ENCODE peak calls at places on chromosomes 7 and 10, in six cellular contexts. F, Q, I, Y, U and X are unnamed samples. For H3K27me3 and H3K4me1, the result is how much of the 10 kb centered on the place peaks cover.

GRCh38 chr10:49625411-49625810 is 11.6 kb downstream of the CHAT start:
- DNase-seq in F (no peak), Q (no peak), I (peak), Y (no peak), U (no peak), X (peak)

GRCh38 chr7:31096198-31096881 is 44.2 kb downstream of the ADCYAP1R1 start:
- DNase-seq in F (no peak), Q (no peak), I (peak), Y (no peak), U (no peak), X (peak)

GRCh38 chr10:112115781-112116385 is 67.7 kb downstream of the GPAM start:
- DNase-seq in F (peak), Q (no peak), I (no peak), Y (no peak), U (no peak), X (no peak)

GRCh38 chr7:95367606-95368005 is 28.6 kb downstream of the PON3 start:
- DNase-seq in F (no peak), Q (no peak), I (no peak), Y (no peak), U (no peak), X (no peak)

GRCh38 chr7:24214670-24215069 is 69.3 kb upstream of the NPY start:
- DNase-seq in F (no peak), Q (no peak), I (no peak), Y (no peak), U (no peak), X (no peak)

GRCh38 chr7:142833174-142834027 is 21.5 kb upstream of the EPHB6 start:
- DNase-seq in F (no peak), Q (no peak), I (no peak), Y (no peak), U (no peak), X (no peak)

GRCh38 chr7:21771906-21772610 is 173.6 kb downstream of the CDCA7L start:
- DNase-seq in F (peak), Q (no peak), I (no peak), Y (no peak), U (no peak), X (no peak)

GRCh38 chr7:115962340-115962739 is 68.2 kb downstream of the TFEC start:
- DNase-seq in F (no peak), Q (no peak), I (no peak), Y (no peak), U (no peak), X (no peak)

GRCh38 chr7:24827027-24827426 is 69.8 kb upstream of the GSDME start:
- DNase-seq in F (no peak), Q (no peak), I (no peak), Y (no peak), U (no peak), X (no peak)

GRCh38 chr10:21336476-21337170 is 188.9 kb downstream of the SKIDA1 start:
- DNase-seq in F (no peak), Q (peak), I (no peak), Y (peak), U (peak), X (no peak)

GRCh38 chr7:35003679-35004278 is 33.5 kb downstream of the DPY19L1 start:
- DNase-seq in F (no peak), Q (peak), I (no peak), Y (no peak), U (peak), X (peak)

GRCh38 chr10:47165711-47166404 is 134.1 kb upstream of the GDF10 start:
- DNase-seq in F (no peak), Q (peak), I (no peak), Y (peak), U (peak), X (peak)

GRCh38 chr10:58666024-58666423 is 153.4 kb downstream of the BICC1 start:
- DNase-seq in F (peak), Q (no peak), I (peak), Y (no peak), U (no peak), X (no peak)

GRCh38 chr7:71925663-71926062 is 486.5 kb downstream of the CALN1 start:
- DNase-seq in F (peak), Q (no peak), I (no peak), Y (no peak), U (no peak), X (no peak)

GRCh38 chr10:47318706-47319105 is 3.5 kb upstream of the GDF2 start:
- DNase-seq in F (no peak), Q (no peak), I (peak), Y (no peak), U (no peak), X (peak)

GRCh38 chr7:18607025-18607424 is 111.5 kb downstream of the HDAC9 start:
- DNase-seq in F (no peak), Q (no peak), I (no peak), Y (no peak), U (no peak), X (no peak)

GRCh38 chr7:116403265-116403664 is 96.3 kb upstream of the CAV2 start:
- DNase-seq in F (no peak), Q (no peak), I (no peak), Y (no peak), U (no peak), X (no peak)

GRCh38 chr7:158468700-158469296 is 118.8 kb downstream of the PTPRN2 start:
- DNase-seq in F (no peak), Q (no peak), I (no peak), Y (no peak), U (no peak), X (no peak)

GRCh38 chr7:23893172-23893941 is 183.3 kb downstream of the STK31 start:
- DNase-seq in F (no peak), Q (no peak), I (no peak), Y (no peak), U (no peak), X (no peak)

GRCh38 chr10:7610651-7611389 is 55.9 kb downstream of the ITIH5 start:
- DNase-seq in F (no peak), Q (no peak), I (no peak), Y (peak), U (no peak), X (no peak)

GRCh38 chr7:11607676-11608075 is 224.3 kb downstream of the THSD7A start:
- DNase-seq in F (no peak), Q (peak), I (no peak), Y (no peak), U (peak), X (no peak)

GRCh38 chr7:42233939-42234338 is 3.1 kb downstream of the GLI3 start:
- DNase-seq in F (no peak), Q (no peak), I (no peak), Y (no peak), U (no peak), X (no peak)
- H3K27me3 ChIP-seq in F (under half), Q (under half), I (under half), Y (under half), U (under half), X (under half)

GRCh38 chr10:101032637-101033201 is 1.7 kb downstream of the SFXN3 start:
- DNase-seq in F (no peak), Q (peak), I (no peak), Y (peak), U (peak), X (no peak)
- H3K4me3 ChIP-seq in F (no peak), Q (peak), I (peak), Y (peak), U (peak), X (peak)

GRCh38 chr7:101100858-101101847 is 15.9 kb downstream of the TRIM56 start:
- DNase-seq in F (no peak), Q (no peak), I (no peak), Y (no peak), U (no peak), X (no peak)

GRCh38 chr7:101108330-101108857 is 18.5 kb upstream of the SERPINE1 start:
- DNase-seq in F (no peak), Q (peak), I (peak), Y (peak), U (peak), X (no peak)

GRCh38 chr7:101106387-101106786 is 20.5 kb upstream of the SERPINE1 start:
- DNase-seq in F (no peak), Q (no peak), I (no peak), Y (no peak), U (no peak), X (no peak)

GRCh38 chr7:101104193-101104713 is 19.0 kb downstream of the TRIM56 start:
- DNase-seq in F (no peak), Q (no peak), I (peak), Y (no peak), U (no peak), X (no peak)

DNA sequence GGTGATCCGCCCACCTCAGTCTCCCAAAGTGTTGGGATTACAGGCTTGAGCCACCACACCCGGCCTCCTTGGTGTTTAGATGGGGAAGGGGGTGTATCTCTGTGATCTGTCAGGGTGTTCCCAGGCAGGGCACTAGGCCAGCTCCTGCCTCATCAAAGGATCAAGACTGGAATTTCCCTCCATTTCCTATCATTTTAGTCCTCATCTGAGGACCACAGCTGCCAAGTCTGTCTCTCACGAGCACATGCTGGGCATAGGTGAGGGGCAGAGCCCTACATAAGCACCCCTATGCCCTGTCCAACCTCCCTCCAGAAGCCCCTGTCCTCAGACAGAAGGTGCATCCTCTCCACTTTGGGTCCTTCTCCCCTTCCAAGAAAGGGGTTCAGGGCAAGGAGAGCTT is 19.5 kb downstream of the TRIM56 start:
- DNase-seq in F (no peak), Q (no peak), I (no peak), Y (no peak), U (no peak), X (no peak)
- H3K4me1 ChIP-seq in F (under half), Q (under half), I (half or more), Y (under half), U (under half), X (under half)

DNA sequence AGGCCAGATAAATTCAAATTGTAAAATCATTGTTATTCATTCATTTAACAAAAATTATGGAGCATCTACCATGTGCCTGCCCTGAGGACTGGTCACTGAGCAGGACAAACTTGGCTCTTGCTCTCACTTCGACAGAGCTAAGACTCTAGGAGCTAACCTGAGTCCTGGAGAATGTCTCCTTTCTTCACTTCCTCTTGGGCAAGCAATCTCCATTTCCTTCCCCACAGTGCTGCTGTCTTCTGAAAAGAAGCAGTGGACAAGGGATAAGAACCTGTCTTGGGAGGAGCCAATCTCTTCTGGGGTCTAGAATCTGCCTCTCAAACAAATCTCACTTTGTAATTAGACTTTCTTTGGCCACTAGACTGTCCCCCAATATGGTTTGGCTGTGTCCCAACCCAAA is 76.2 kb upstream of the PLXNA4 start:
- DNase-seq in F (no peak), Q (no peak), I (no peak), Y (no peak), U (no peak), X (no peak)
- H3K27me3 ChIP-seq in F (under half), Q (under half), I (under half), Y (under half), U (under half), X (under half)

DNA sequence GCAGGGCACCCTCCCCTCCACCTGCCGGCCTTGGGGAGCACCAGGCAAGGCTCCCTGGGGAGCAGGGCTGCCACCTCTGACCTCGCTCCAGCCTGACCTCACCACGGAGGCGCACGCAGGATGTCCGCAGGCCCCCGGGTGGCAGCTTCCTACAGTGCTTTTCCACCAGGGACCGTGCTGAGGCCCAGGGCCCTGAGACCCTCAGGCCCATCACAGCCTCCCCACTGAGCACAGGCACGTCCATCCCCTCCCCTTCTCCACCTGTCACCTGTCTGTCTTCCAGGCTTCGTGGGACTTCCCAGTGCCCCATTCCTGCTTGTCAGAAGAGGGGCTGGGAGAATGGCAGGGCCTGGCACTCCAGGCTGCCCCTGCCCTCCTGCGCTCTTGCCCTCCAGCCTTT is 90.1 kb downstream of the LHPP start:
- DNase-seq in F (no peak), Q (no peak), I (no peak), Y (no peak), U (no peak), X (no peak)
- H3K4me3 ChIP-seq in F (no peak), Q (no peak), I (no peak), Y (no peak), U (no peak), X (no peak)

GRCh38 chr7:70506463-70506862 is 625.5 kb upstream of the GALNT17 start:
- DNase-seq in F (no peak), Q (peak), I (peak), Y (no peak), U (no peak), X (no peak)
- H3K4me1 ChIP-seq in F (under half), Q (under half), I (under half), Y (under half), U (under half), X (under half)

GRCh38 chr10:132839061-132839460 is 53.1 kb upstream of the NKX6-2 start:
- DNase-seq in F (no peak), Q (no peak), I (no peak), Y (no peak), U (no peak), X (peak)
- H3K27me3 ChIP-seq in F (under half), Q (under half), I (under half), Y (under half), U (under half), X (under half)

GRCh38 chr10:120810298-120810697 is 40.9 kb upstream of the WDR11 start:
- DNase-seq in F (no peak), Q (no peak), I (no peak), Y (no peak), U (no peak), X (no peak)
- H3K4me3 ChIP-seq in F (no peak), Q (no peak), I (no peak), Y (no peak), U (no peak), X (no peak)